ENCODE peak calls at places on chromosome 10, in eight cellular contexts. W, K, N, L, C, O, E and Q are unnamed samples.

GRCh38 chr10:22900841-22901601 is 26.8 kb upstream of the ARMC3 start:
- DNase-seq in W (no peak), K (no peak), N (no peak), L (no peak), C (no peak), O (no peak), E (no peak), Q (no peak)

GRCh38 chr10:91689731-91690168 is 56.9 kb upstream of the PPP1R3C start:
- DNase-seq in W (no peak), K (no peak), N (no peak), L (peak; percentile 54), C (no peak), O (no peak), E (no peak), Q (peak; percentile 43)

GRCh38 chr10:95435548-95436279 is 125.5 kb downstream of the SORBS1 start:
- DNase-seq in W (no peak), K (no peak), N (no peak), L (no peak), C (no peak), O (no peak), E (no peak), Q (no peak)

GRCh38 chr10:110978204-110978603 is 58.8 kb downstream of the SHOC2 start:
- DNase-seq in W (no peak), K (no peak), N (no peak), L (peak; percentile 25), C (no peak), O (no peak), E (no peak), Q (no peak)

GRCh38 chr10:87836098-87836497 is 18.1 kb upstream of the ATAD1 start:
- DNase-seq in W (no peak), K (no peak), N (no peak), L (no peak), C (no peak), O (no peak), E (no peak), Q (no peak)

GRCh38 chr10:119677126-119677525 is 25.9 kb downstream of the BAG3 start:
- DNase-seq in W (no peak), K (no peak), N (no peak), L (no peak), C (no peak), O (no peak), E (no peak), Q (no peak)

GRCh38 chr10:77636967-77637473 is 588 bp downstream of the KCNMA1 start:
- DNase-seq in W (no peak), K (no peak), N (no peak), L (no peak), C (no peak), O (peak; percentile 34), E (peak; percentile 67), Q (no peak)

GRCh38 chr10:73493781-73494180 is 2.0 kb downstream of the PPP3CB start:
- DNase-seq in W (no peak), K (no peak), N (no peak), L (peak; percentile 80), C (no peak), O (no peak), E (no peak), Q (no peak)

GRCh38 chr10:73388228-73388627 is 25.6 kb downstream of the ANXA7 start:
- DNase-seq in W (no peak), K (no peak), N (no peak), L (no peak), C (no peak), O (no peak), E (no peak), Q (no peak)

GRCh38 chr10:30531751-30532530 is 97.6 kb downstream of the LYZL2 start:
- DNase-seq in W (peak; percentile 18), K (no peak), N (no peak), L (no peak), C (no peak), O (no peak), E (no peak), Q (no peak)

GRCh38 chr10:30527623-30528426 is 93.8 kb downstream of the MAP3K8 start:
- DNase-seq in W (no peak), K (no peak), N (no peak), L (no peak), C (no peak), O (no peak), E (no peak), Q (no peak)

GRCh38 chr10:30534465-30535144 is 94.9 kb downstream of the LYZL2 start:
- DNase-seq in W (peak; percentile 87), K (peak; percentile 60), N (peak; percentile 22), L (peak; percentile 67), C (peak; percentile 40), O (peak; percentile 47), E (no peak), Q (no peak)

GRCh38 chr10:30528427-30528782 is 94.4 kb downstream of the MAP3K8 start:
- DNase-seq in W (no peak), K (no peak), N (no peak), L (no peak), C (no peak), O (no peak), E (no peak), Q (no peak)

DNA sequence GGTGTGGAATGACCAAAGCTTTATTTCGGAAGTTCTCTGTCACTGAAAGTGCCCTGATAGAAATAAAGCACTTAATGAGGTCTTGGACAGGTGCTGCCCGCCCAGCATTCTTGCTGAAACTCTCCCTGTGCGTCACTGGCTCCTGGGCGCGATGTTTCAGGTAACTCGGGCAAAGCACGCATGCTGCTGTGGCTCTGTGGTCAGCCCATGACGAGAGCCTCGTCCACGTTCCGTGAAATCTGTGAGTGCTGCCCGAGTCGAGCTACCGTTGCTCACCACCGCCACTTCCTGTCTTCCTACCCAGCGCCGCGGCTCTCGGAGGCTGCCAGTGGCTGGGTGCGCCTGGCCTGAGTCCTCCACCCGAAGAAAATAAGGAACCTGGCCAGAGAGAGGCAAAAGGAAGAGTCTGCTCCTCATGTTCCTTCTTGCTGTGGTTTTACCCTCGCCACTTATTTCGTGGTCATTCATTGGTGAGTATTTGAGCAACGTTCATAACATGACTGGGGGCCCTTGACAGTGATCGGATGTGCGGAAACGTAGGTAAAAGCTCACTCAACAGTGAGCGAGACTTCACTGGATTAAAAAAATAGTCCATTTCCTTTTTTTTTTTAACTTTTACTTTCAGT is 95.5 kb downstream of the MAP3K8 start:
- DNase-seq in W (peak; percentile 77), K (peak; percentile 64), N (peak; percentile 60), L (no peak), C (no peak), O (peak; percentile 91), E (no peak), Q (peak; percentile 96)
- H3K4me3 ChIP-seq in W (peak overlapping the region; percentile 47), K (peak overlapping the region; percentile 63), N (no peak overlapping the region), L (no peak overlapping the region), C (no peak overlapping the region), O (peak overlapping the region; percentile 59), E (no peak overlapping the region), Q (no peak overlapping the region)

GRCh38 chr10:101067356-101068083 is 5.7 kb downstream of the KAZALD1 start:
- DNase-seq in W (peak; percentile 89), K (peak; percentile 64), N (peak; percentile 55), L (peak; percentile 83), C (peak; percentile 90), O (peak; percentile 73), E (no peak), Q (peak; percentile 81)

GRCh38 chr10:101064415-101065030 is 2.7 kb downstream of the KAZALD1 start:
- DNase-seq in W (no peak), K (no peak), N (no peak), L (no peak), C (no peak), O (no peak), E (no peak), Q (no peak)

GRCh38 chr10:101066146-101066889 is 4.5 kb downstream of the KAZALD1 start:
- DNase-seq in W (peak; percentile 71), K (peak; percentile 34), N (peak; percentile 85), L (peak; percentile 57), C (no peak), O (peak; percentile 57), E (no peak), Q (peak; percentile 91)

GRCh38 chr10:101065479-101066145 is 3.8 kb downstream of the KAZALD1 start:
- DNase-seq in W (no peak), K (no peak), N (no peak), L (peak; percentile 68), C (no peak), O (no peak), E (no peak), Q (no peak)

DNA sequence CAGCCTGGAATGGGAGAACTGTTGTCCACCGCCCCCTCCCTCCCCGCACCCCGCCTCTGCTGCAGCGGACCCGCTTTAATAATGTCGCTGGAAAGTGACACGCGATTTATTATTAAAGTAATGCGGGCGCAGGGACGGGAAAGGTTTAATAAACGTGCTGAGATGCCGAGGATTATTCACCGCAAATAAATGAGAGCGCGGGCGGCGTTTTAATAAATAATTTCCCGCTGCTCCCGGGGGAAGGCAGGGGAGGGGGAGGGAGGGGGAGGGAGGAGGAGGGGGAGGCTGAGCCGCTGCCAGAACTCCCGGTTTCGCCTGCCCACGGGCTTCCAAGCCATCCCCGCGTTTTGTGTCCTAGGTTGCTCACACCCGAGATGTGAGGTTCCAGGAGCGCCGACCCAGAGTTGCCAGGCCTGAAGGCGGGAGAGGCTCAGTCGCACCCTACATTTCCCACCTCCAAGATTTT is 5.1 kb downstream of the KAZALD1 start:
- DNase-seq in W (peak; percentile 11), K (no peak), N (peak; percentile 36), L (no peak), C (no peak), O (no peak), E (no peak), Q (no peak)
- TF ChIP-seq CTCF in W (no peak), K (no peak), N (no peak), L (no peak), C (no peak), O (no peak), E (no peak), Q (no peak)

DNA sequence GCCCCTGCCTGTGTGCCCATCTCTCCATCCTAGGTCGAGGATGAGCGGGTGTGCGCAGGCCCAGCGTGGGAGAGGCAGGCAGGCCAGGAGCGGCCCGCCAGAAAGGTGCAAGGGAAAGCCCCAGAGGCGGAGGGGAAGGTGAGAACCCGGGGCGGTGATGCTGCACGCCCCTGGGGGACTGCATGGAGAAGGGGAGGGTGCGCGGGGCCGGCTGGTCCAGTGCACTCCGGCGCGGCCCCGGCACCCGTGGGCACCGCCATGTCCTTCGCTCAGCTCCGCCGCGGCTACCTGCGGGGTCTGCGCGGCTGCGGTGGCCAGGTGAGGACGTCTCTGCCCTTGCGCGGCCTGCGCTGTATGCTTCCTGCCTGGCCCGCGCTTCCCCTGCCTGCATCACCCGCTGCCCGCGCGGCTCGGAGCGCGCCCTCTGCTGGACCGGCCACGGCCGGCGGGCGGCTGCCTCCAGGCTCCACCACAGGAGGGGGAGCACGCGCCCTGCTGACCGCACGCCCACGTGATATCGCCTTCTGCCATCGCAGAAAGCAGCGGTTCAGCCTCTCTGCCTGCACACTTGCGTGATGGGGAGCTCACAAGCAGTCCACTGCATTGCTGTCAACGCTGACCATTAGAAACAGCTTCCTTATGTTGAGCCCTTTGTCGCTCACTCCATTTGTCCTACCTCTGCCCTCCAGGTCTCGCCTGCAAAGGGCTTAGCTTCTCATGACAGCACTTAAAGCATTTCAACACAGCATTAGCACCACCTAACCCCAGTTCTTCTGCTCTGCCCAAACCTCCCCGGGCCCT is 73.9 kb downstream of the CXCL12 start:
- DNase-seq in W (peak; percentile 1), K (peak; percentile 46), N (peak; percentile 91), L (peak; percentile 79), C (peak; percentile 37), O (peak; percentile 89), E (no peak), Q (peak; percentile 94)
- H3K4me3 ChIP-seq in W (no peak overlapping the region), K (peak overlapping the region; percentile 28), N (peak overlapping the region; percentile 36), L (no peak overlapping the region), C (no peak overlapping the region), O (peak overlapping the region; percentile 22), E (no peak overlapping the region), Q (peak overlapping the region; percentile 10)

DNA sequence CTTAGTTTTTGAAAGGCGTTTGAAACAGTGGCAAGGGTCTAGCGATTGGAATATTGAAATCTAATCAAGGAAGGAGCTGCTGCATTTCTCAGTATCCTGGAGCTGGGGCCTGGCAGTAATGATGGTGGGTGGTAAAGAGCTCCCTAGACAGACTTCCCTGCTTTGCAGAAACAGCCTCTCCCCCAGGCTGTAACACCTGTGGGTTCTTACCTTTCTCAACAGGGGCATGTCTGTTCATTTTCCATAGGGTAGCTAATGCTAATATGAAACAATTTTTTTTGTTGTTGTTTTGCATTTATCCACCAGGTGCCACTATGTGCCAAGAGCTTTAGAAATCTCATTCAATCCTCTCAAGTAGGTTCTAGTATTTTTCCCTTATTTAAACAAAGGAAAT is 345.5 kb downstream of the REEP3 start:
- DNase-seq in W (peak; percentile 10), K (no peak), N (no peak), L (no peak), C (peak; percentile 11), O (peak; percentile 5), E (no peak), Q (no peak)
- TF ChIP-seq CTCF in W (peak; percentile 70), K (peak; percentile 63), N (peak; percentile 2), L (peak; percentile 29), C (no peak), O (peak; percentile 40), E (peak; percentile 78), Q (no peak)